ENCODE peak calls at places on chromosomes 7 and 10, in six cellular contexts. A is IMR-90; J is ovary; W is lower lobe of right lung; Z is CD8-positive, alpha-beta T cell; L is stomach. I is an unnamed sample.

GRCh38 chr10:62471718-62472117 is 97.5 kb downstream of the ZNF365 start:
- DNase-seq in Z (no peak), A (peak), J (no peak), W (no peak), L (no peak), I (no peak)

GRCh38 chr7:95766657-95767056 is 5.7 kb upstream of the DYNC1I1 start:
- DNase-seq in W (no peak), L (no peak), A (no peak), Z (no peak), J (no peak), I (no peak)

GRCh38 chr7:36658603-36659516 is 65.4 kb downstream of the AOAH start:
- DNase-seq in L (no peak), W (no peak), J (no peak), A (peak), Z (no peak), I (no peak)

GRCh38 chr10:56823849-56824248 is 462.8 kb upstream of the ZWINT start:
- DNase-seq in L (no peak), Z (no peak), W (no peak), A (no peak), J (no peak), I (no peak)

GRCh38 chr10:49365275-49365674 is 30.6 kb downstream of the DRGX start:
- DNase-seq in J (no peak), Z (peak), W (no peak), L (no peak), A (no peak), I (peak)

GRCh38 chr10:126661841-126662520 is 8.5 kb downstream of the C10orf90 start:
- DNase-seq in W (no peak), L (no peak), J (no peak), A (no peak), Z (no peak), I (no peak)

GRCh38 chr7:95026018-95026417 is 118.6 kb downstream of the PPP1R9A start:
- DNase-seq in Z (no peak), A (no peak), W (no peak), J (no peak), L (no peak), I (no peak)

GRCh38 chr10:93384006-93384405 is 98.1 kb downstream of the MYOF start:
- DNase-seq in J (no peak), L (no peak), Z (no peak), A (no peak), W (no peak), I (no peak)

GRCh38 chr10:27531336-27531847 is 27.3 kb downstream of the RAB18 start:
- DNase-seq in W (no peak), L (no peak), Z (no peak), J (no peak), A (no peak), I (no peak)

GRCh38 chr10:132900211-132900756 is 42.1 kb downstream of the CFAP46 start:
- DNase-seq in Z (no peak), J (no peak), L (no peak), A (no peak), W (peak), I (peak)

GRCh38 chr10:125160856-125161569 is 650 bp upstream of the CTBP2 start:
- DNase-seq in J (peak), W (peak), L (peak), A (peak), Z (no peak), I (peak)

GRCh38 chr7:140771826-140772225 is 75.3 kb downstream of the NDUFB2 start:
- DNase-seq in A (no peak), W (no peak), Z (no peak), L (no peak), J (no peak), I (no peak)

GRCh38 chr10:27833792-27834191 is 88.2 kb upstream of the MKX start:
- DNase-seq in A (no peak), J (no peak), L (no peak), W (no peak), Z (no peak), I (no peak)

GRCh38 chr10:76401006-76401405 is 969.6 kb downstream of the LRMDA start:
- DNase-seq in Z (no peak), A (no peak), L (no peak), J (no peak), W (no peak), I (no peak)

GRCh38 chr7:130756316-130756715 is 22.3 kb upstream of the KLF14 start:
- DNase-seq in W (no peak), L (no peak), Z (no peak), J (no peak), A (no peak), I (no peak)

GRCh38 chr7:115271332-115272235 is 349.7 kb downstream of the MDFIC start:
- DNase-seq in L (no peak), A (peak), J (no peak), W (no peak), Z (no peak), I (no peak)

GRCh38 chr7:151273646-151274375 is 25.3 kb upstream of the SMARCD3 start:
- DNase-seq in L (no peak), W (no peak), Z (no peak), J (no peak), A (no peak), I (no peak)

GRCh38 chr7:80145780-80146422 is 11.3 kb downstream of the GNAI1 start:
- DNase-seq in Z (no peak), L (no peak), J (no peak), W (no peak), A (peak), I (no peak)

GRCh38 chr10:80535671-80536360 is 1.9 kb upstream of the SH2D4B start:
- DNase-seq in Z (peak), W (peak), L (peak), J (peak), A (no peak), I (peak)

GRCh38 chr10:43054593-43054992 is 22.3 kb upstream of the RET start:
- DNase-seq in W (no peak), Z (no peak), J (peak), L (no peak), A (no peak), I (no peak)

GRCh38 chr7:149824748-149825566 is 13.2 kb upstream of the ZNF862 start:
- DNase-seq in W (peak), J (peak), L (no peak), A (no peak), Z (no peak), I (no peak)

GRCh38 chr7:157474685-157475084 is 137.9 kb downstream of the DNAJB6 start:
- DNase-seq in W (peak), J (peak), L (peak), A (no peak), Z (no peak), I (peak)

GRCh38 chr10:21953585-21954057 is 49.9 kb downstream of the DNAJC1 start:
- DNase-seq in Z (no peak), J (no peak), W (no peak), L (no peak), A (peak), I (no peak)

GRCh38 chr7:98125758-98126157 is 19.1 kb downstream of the LMTK2 start:
- DNase-seq in J (no peak), W (no peak), A (no peak), Z (no peak), L (no peak), I (no peak)

GRCh38 chr7:19620470-19620869 is 88.4 kb downstream of the POLR1F start:
- DNase-seq in W (no peak), A (no peak), J (no peak), Z (no peak), L (no peak), I (no peak)

GRCh38 chr7:126026421-126027088 is 1096.9 kb upstream of the POT1 start:
- DNase-seq in J (no peak), Z (no peak), L (no peak), W (no peak), A (no peak), I (no peak)

GRCh38 chr10:788796-789748 is 99.6 kb upstream of the DIP2C start:
- DNase-seq in L (peak), W (peak), J (peak), Z (no peak), A (peak), I (peak)

GRCh38 chr7:124590814-124591213 is 174.8 kb downstream of the GPR37 start:
- DNase-seq in A (no peak), J (no peak), W (no peak), Z (no peak), L (no peak), I (no peak)

GRCh38 chr10:65907199-65907712 is 1018.6 kb upstream of the LRRTM3 start:
- DNase-seq in L (no peak), A (no peak), J (no peak), W (no peak), Z (no peak), I (no peak)

GRCh38 chr7:25891591-25891990 is 260.4 kb upstream of the NFE2L3 start:
- DNase-seq in A (no peak), J (no peak), Z (no peak), W (no peak), L (no peak), I (no peak)

GRCh38 chr7:82015751-82016150 is 245.9 kb upstream of the HGF start:
- DNase-seq in Z (no peak), A (peak), W (no peak), L (no peak), J (no peak), I (no peak)

GRCh38 chr7:87395442-87396020 is 50.1 kb downstream of the CROT start:
- DNase-seq in L (no peak), J (no peak), A (no peak), Z (no peak), W (no peak), I (no peak)

GRCh38 chr7:152528612-152529011 is 92.8 kb upstream of the KMT2C start:
- DNase-seq in W (no peak), J (no peak), Z (no peak), A (no peak), L (no peak), I (no peak)

GRCh38 chr10:69004821-69005220 is 16.2 kb downstream of the KIFBP start:
- DNase-seq in L (no peak), A (peak), W (no peak), J (no peak), Z (no peak), I (no peak)

GRCh38 chr10:23065549-23065948 is 29.8 kb upstream of the MSRB2 start:
- DNase-seq in J (peak), W (peak), A (peak), Z (no peak), L (peak), I (peak)

GRCh38 chr7:142957723-142958122 is 4.4 kb downstream of the KEL start:
- DNase-seq in Z (no peak), J (no peak), A (no peak), L (no peak), W (no peak), I (no peak)
- H3K27ac ChIP-seq in Z (no peak), J (no peak), A (no peak), L (peak), W (no peak), I (no peak)

GRCh38 chr10:86595496-86595895 is 58.9 kb upstream of the OPN4 start:
- DNase-seq in L (no peak), A (no peak), Z (no peak), W (no peak), J (no peak), I (no peak)

GRCh38 chr10:86592413-86592812 is 61.9 kb upstream of the OPN4 start:
- DNase-seq in J (no peak), Z (no peak), L (peak), A (no peak), W (no peak), I (no peak)

GRCh38 chr10:86597306-86597705 is 57.0 kb upstream of the OPN4 start:
- DNase-seq in J (no peak), W (no peak), L (no peak), A (no peak), Z (no peak), I (no peak)

GRCh38 chr10:86596266-86596665 is 58.1 kb upstream of the OPN4 start:
- DNase-seq in Z (no peak), L (no peak), J (no peak), A (no peak), W (no peak), I (no peak)

DNA sequence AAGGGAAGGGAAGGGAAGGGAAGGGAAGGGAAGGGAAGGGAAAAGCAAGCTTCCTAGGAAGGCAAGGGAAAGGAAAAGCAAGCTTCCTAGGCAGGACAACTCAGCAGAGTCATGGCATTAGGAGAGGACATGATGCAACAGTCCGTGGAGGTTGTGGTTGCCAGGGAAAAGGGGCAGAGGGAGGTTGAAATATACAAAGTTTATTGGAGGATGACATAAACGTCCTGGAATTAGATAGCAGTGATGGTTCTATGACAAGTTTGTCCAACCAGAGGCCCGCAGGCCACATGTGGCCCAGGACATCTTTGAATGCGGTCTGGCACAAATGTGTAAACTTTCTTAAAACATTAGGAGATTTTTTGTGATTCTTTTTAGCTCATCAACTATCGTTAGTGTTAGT is 59.8 kb upstream of the OPN4 start:
- DNase-seq in W (no peak), L (no peak), J (no peak), Z (no peak), A (peak), I (no peak)
- H3K27ac ChIP-seq in W (no peak), L (no peak), J (no peak), Z (no peak), A (no peak), I (no peak)

GRCh38 chr10:95840681-95841080 is 67.1 kb upstream of the CC2D2B start:
- DNase-seq in W (no peak), Z (no peak), A (no peak), L (no peak), J (no peak), I (no peak)
- H3K27ac ChIP-seq in W (peak), Z (no peak), A (no peak), L (peak), J (no peak), I (peak)

DNA sequence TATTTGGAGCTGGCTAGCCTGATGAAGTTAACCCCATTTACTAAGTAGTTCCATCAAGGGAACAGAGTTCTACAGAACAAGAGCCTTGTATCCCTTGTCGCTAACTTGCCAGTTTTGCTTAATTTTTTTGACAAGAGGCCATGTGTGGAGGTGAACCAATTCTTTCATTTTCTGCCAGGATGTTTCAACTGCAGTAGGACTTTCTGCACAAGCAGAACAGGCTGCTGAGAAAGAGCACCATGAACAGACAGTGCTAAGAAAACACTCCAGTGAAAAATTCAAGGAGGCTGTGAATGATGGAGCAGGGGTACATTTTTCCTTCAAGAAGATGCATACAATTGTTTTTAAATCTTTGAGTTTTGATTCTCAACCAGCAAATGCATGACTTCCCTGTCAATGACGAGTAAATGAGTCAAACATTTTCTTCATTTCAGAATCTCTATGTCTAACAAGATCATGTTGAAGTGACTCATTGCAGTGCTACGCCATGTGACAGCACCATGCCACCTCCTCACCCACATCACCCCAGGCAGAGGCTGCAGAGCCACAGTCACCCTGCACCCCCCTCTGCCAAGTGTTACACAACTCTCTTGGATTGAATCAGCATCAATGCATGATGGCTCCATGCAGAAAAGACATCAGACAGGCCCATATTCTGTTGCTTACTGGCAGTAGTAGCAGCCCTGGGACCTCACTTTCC is 193.1 kb downstream of the COBL start:
- DNase-seq in J (no peak), W (no peak), L (no peak), A (peak), Z (peak), I (no peak)
- H3K27ac ChIP-seq in J (no peak), W (no peak), L (no peak), A (no peak), Z (no peak), I (no peak)